ENCODE peak calls at places on chromosomes 4 and X, in six cellular contexts. L is choroid plexus epithelial cell, D is right lobe of liver, Q is cardiac fibroblast, K is AG04449, B is Peyer's patch. V is an unnamed sample.

GRCh38 chr4:142846729-142847606 is 867 bp upstream of the INPP4B start:
- DNase-seq in Q (peak; percentile 27), D (peak; percentile 31), B (peak; percentile 85), K (no peak), L (peak; percentile 15), V (no peak)

GRCh38 chr4:102091656-102092055 is 253.6 kb downstream of the SLC39A8 start:
- DNase-seq in Q (no peak), D (no peak), K (no peak), B (no peak), L (no peak), V (no peak)

GRCh38 chr4:164771088-164771487 is 17.2 kb downstream of the SMIM31 start:
- DNase-seq in Q (no peak), L (peak; percentile 4), D (no peak), B (no peak), K (no peak), V (no peak)

GRCh38 chr4:71860643-71861042 is 76.8 kb upstream of the GC start:
- DNase-seq in Q (peak; percentile 5), L (peak; percentile 0), B (no peak), D (no peak), K (no peak), V (no peak)

GRCh38 chr4:145580906-145581305 is 38.3 kb upstream of the MMAA start:
- DNase-seq in D (peak; percentile 33), K (no peak), Q (peak; percentile 18), L (no peak), B (no peak), V (no peak)

GRCh38 chr4:185113340-185113739 is 29.7 kb upstream of the SLC25A4 start:
- DNase-seq in Q (no peak), K (no peak), D (no peak), L (no peak), B (no peak), V (no peak)

GRCh38 chr4:165784672-165785071 is 88.4 kb upstream of the TLL1 start:
- DNase-seq in L (no peak), K (no peak), D (no peak), B (no peak), Q (no peak), V (no peak)

GRCh38 chr4:183180096-183180495 is 81.0 kb downstream of the WWC2 start:
- DNase-seq in K (no peak), Q (no peak), L (no peak), B (no peak), D (no peak), V (no peak)

GRCh38 chr4:21795091-21795490 is 153.5 kb downstream of the KCNIP4 start:
- DNase-seq in B (no peak), K (no peak), D (no peak), Q (peak; percentile 57), L (peak; percentile 86), V (no peak)

GRCh38 chrX:109624641-109625311 is at the start of gene KCNE5:
- DNase-seq in K (no peak), Q (no peak), L (no peak), D (peak; percentile 21), B (no peak), V (no peak)

GRCh38 chr4:183633476-183634058 is 25.4 kb downstream of the RWDD4 start:
- DNase-seq in Q (no peak), L (no peak), K (no peak), D (no peak), B (no peak), V (no peak)

GRCh38 chr4:163865010-163865409 is 370.5 kb downstream of the TMA16 start:
- DNase-seq in L (no peak), Q (no peak), B (no peak), K (no peak), D (no peak), V (no peak)

GRCh38 chr4:8864912-8865680 is 6.5 kb downstream of the HMX1 start:
- DNase-seq in D (no peak), K (no peak), Q (no peak), B (no peak), L (no peak), V (no peak)

GRCh38 chrX:40105791-40106676 is 8.3 kb upstream of the BCOR start:
- DNase-seq in K (no peak), D (peak; percentile 81), L (peak; percentile 54), B (peak; percentile 86), Q (peak; percentile 50), V (no peak)

GRCh38 chr4:163528618-163529017 is 34.1 kb downstream of the TMA16 start:
- DNase-seq in D (no peak), Q (no peak), K (no peak), B (no peak), L (no peak), V (no peak)

GRCh38 chr4:15006416-15007024 is 4.2 kb downstream of the CPEB2 start:
- DNase-seq in K (no peak), L (peak; percentile 55), Q (peak; percentile 33), D (no peak), B (no peak), V (no peak)

GRCh38 chr4:40728341-40728740 is 21.4 kb upstream of the NSUN7 start:
- DNase-seq in Q (no peak), B (no peak), D (no peak), K (no peak), L (no peak), V (no peak)

GRCh38 chr4:56512166-56512565 is 6.6 kb downstream of the ARL9 start:
- DNase-seq in Q (peak; percentile 37), K (no peak), L (peak; percentile 31), D (no peak), B (no peak), V (no peak)

GRCh38 chrX:64198046-64198445 is 7.5 kb downstream of the AMER1 start:
- DNase-seq in L (no peak), D (no peak), K (no peak), B (no peak), Q (peak; percentile 2), V (no peak)

GRCh38 chr4:6229095-6229494 is 28.7 kb upstream of the JAKMIP1 start:
- DNase-seq in Q (no peak), K (no peak), B (peak; percentile 24), L (no peak), D (no peak), V (no peak)

GRCh38 chr4:119794681-119795080 is 166.1 kb upstream of the PDE5A start:
- DNase-seq in L (no peak), D (no peak), B (no peak), K (no peak), Q (no peak), V (no peak)

GRCh38 chr4:74112399-74113090 is 13.6 kb upstream of the CXCL2 start:
- DNase-seq in B (no peak), D (peak; percentile 31), K (no peak), Q (peak; percentile 55), L (peak; percentile 68), V (no peak)

GRCh38 chr4:137967480-137968190 is 274.5 kb downstream of the SLC7A11 start:
- DNase-seq in K (no peak), L (no peak), Q (peak; percentile 58), D (no peak), B (no peak), V (no peak)

GRCh38 chrX:10158279-10158939 is 1.6 kb downstream of the CLCN4 start:
- DNase-seq in D (peak; percentile 52), Q (no peak), B (peak; percentile 65), K (no peak), L (no peak), V (no peak)

GRCh38 chr4:156884183-156884582 is 87.4 kb downstream of the PDGFC start:
- DNase-seq in L (no peak), K (no peak), B (no peak), D (no peak), Q (no peak), V (no peak)

GRCh38 chr4:139642364-139642763 is 23.3 kb upstream of the MGST2 start:
- DNase-seq in K (peak; percentile 51), D (no peak), Q (peak; percentile 65), B (no peak), L (peak; percentile 92), V (peak; percentile 48)
- TF ChIP-seq CTCF in K (no peak), D (no peak), Q (no peak), B (no peak), L (no peak), V (no peak)

GRCh38 chr4:147479376-147479775 is 1.5 kb upstream of the EDNRA start:
- DNase-seq in D (no peak), L (peak; percentile 36), Q (no peak), B (no peak), K (no peak), V (no peak)

GRCh38 chr4:147479817-147480216 is 1.1 kb upstream of the EDNRA start:
- DNase-seq in D (no peak), L (peak; percentile 90), K (peak; percentile 29), Q (peak; percentile 96), B (no peak), V (no peak)

GRCh38 chr4:147480891-147481576 is at the start of gene EDNRA:
- DNase-seq in Q (peak; percentile 69), D (peak; percentile 16), K (no peak), L (peak; percentile 67), B (no peak), V (no peak)

GRCh38 chr4:147480502-147480890 is 401 bp upstream of the EDNRA start:
- DNase-seq in Q (no peak), K (no peak), L (peak; percentile 33), D (no peak), B (no peak), V (no peak)

DNA sequence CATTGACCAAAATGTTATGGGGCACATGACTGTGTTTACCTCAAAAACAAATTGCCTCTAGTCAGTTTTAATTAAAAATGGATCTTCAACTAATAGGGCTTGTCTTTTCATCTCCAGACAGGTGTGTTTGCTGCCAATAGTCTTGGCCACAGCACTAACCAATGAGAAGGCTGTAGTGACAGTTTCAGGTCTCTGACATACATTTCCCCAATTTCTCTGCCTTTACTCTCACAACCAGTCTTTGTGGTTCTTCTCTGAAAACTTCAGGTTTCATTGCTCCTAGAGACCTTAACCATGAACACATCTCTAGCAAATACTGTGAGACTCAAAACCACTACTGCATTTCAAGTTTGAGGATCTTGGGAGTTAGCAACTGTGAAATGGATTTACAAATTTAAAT is 3.5 kb upstream of the EDNRA start:
- DNase-seq in Q (no peak), L (no peak), K (no peak), D (no peak), B (no peak), V (no peak)
- H3K4me3 ChIP-seq in Q (no peak overlapping the region), L (no peak overlapping the region), K (no peak overlapping the region), D (no peak overlapping the region), B (no peak overlapping the region), V (no peak overlapping the region)

DNA sequence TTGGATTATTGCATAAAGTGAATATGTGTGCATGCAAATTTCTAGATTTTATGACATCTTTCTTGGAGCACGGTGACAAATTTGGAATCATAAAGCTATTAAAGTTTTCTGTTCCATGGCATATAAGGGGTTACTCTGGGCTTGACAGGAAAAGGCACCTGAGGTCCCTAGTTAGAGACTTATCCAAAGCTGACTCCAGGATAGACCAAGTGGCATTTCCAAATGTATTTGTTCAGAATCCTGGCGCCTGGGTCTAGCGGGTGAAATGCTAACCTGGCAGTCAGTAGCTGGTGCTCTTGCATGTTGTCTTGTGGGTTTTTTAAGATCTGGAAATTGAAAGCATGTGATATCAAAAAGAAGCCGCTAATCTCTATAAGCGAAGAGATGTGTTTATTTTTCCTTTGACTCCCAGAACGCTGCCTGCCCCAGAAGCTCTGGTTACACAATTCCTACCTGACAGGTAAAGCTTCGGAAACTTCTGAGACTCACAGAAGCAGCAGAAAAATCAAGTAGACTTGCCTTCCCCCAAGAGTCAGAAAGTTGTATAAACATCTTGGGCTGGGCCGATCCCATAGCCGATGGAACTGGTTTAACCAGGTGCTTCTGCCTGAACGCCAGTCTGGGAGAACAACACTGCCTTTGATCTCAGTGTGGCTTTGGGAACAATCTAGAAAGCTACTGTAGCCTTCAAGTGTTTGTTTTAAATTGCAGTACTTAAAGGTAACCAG is 12.9 kb upstream of the ZCCHC4 start:
- DNase-seq in B (no peak), D (no peak), L (no peak), K (no peak), Q (no peak), V (no peak)
- TF ChIP-seq CTCF in B (no peak), D (no peak), L (no peak), K (no peak), Q (no peak), V (no peak)

GRCh38 chr4:28015996-28016395 is 1155.4 kb downstream of the STIM2 start:
- DNase-seq in B (no peak), D (no peak), Q (no peak), K (no peak), L (no peak), V (no peak)
- H3K4me3 ChIP-seq in B (no peak overlapping the region), D (no peak overlapping the region), Q (no peak overlapping the region), K (no peak overlapping the region), L (no peak overlapping the region), V (no peak overlapping the region)

V was measured in kidney epithelial cell.